ENCODE peak calls at places on chromosome 3, in eight cellular contexts. N, H, U, L, K, B, C and T are unnamed samples.

GRCh38 chr3:112685435-112685834 is 44.5 kb upstream of the CCDC80 start:
- DNase-seq in B (no peak), L (peak; percentile 98), C (peak; percentile 75), H (no peak), N (no peak), U (no peak), K (no peak), T (peak; percentile 19)

GRCh38 chr3:73868688-73869315 is 244.1 kb upstream of the PDZRN3 start:
- DNase-seq in N (no peak), U (peak; percentile 15), B (peak; percentile 34), H (no peak), L (peak; percentile 67), K (no peak), C (peak; percentile 44), T (peak; percentile 49)

GRCh38 chr3:38655708-38656300 is 6.3 kb upstream of the SCN5A start:
- DNase-seq in C (peak; percentile 50), B (peak; percentile 69), U (peak; percentile 56), K (no peak), L (peak; percentile 51), H (no peak), N (no peak), T (peak; percentile 72)

GRCh38 chr3:98777286-98777685 is 14.1 kb downstream of the ST3GAL6 start:
- DNase-seq in K (no peak), N (no peak), L (no peak), C (no peak), B (no peak), H (no peak), U (no peak), T (no peak)

GRCh38 chr3:112605285-112605684 is 35.7 kb downstream of the CCDC80 start:
- DNase-seq in H (no peak), L (peak; percentile 99), B (no peak), K (no peak), N (no peak), C (peak; percentile 99), U (peak; percentile 24), T (peak; percentile 35)

GRCh38 chr3:94453864-94454263 is 391.0 kb downstream of the NSUN3 start:
- DNase-seq in K (no peak), U (no peak), C (no peak), B (no peak), H (no peak), N (no peak), L (no peak), T (no peak)

GRCh38 chr3:128260275-128260674 is 107.0 kb downstream of the EEFSEC start:
- DNase-seq in H (no peak), K (no peak), U (no peak), C (no peak), N (no peak), L (no peak), B (no peak), T (no peak)

GRCh38 chr3:195892355-195893120 is 15.8 kb downstream of the TNK2 start:
- DNase-seq in B (peak; percentile 76), N (no peak), C (peak; percentile 76), K (peak; percentile 87), H (no peak), U (no peak), L (peak; percentile 83), T (peak; percentile 56)

GRCh38 chr3:187041362-187042061 is 97.8 kb downstream of the RPL39L start:
- DNase-seq in U (peak; percentile 48), L (peak; percentile 44), C (peak; percentile 40), K (no peak), H (no peak), B (no peak), N (no peak), T (no peak)

GRCh38 chr3:50559702-50560101 is 7.8 kb downstream of the C3orf18 start:
- DNase-seq in B (no peak), H (no peak), L (peak; percentile 53), U (no peak), C (no peak), K (no peak), N (no peak), T (no peak)

GRCh38 chr3:194137314-194138097 is 1.6 kb downstream of the HES1 start:
- DNase-seq in K (peak; percentile 89), B (peak; percentile 87), H (peak; percentile 13), L (peak; percentile 79), N (no peak), C (peak; percentile 61), U (peak; percentile 74), T (peak; percentile 72)

GRCh38 chr3:108501538-108501937 is 8.9 kb downstream of the MYH15 start:
- DNase-seq in H (no peak), N (no peak), K (no peak), B (no peak), U (no peak), L (peak; percentile 6), C (no peak), T (peak; percentile 28)

GRCh38 chr3:7371693-7372572 is 511.0 kb downstream of the GRM7 start:
- DNase-seq in H (no peak), B (no peak), N (no peak), K (no peak), C (no peak), L (no peak), U (no peak), T (no peak)

GRCh38 chr3:174158674-174159073 is 700.5 kb upstream of the NAALADL2 start:
- DNase-seq in B (no peak), L (no peak), N (no peak), U (no peak), K (no peak), C (no peak), H (no peak), T (no peak)
- H3K4me3 ChIP-seq in B (no peak overlapping the region), L (no peak overlapping the region), N (no peak overlapping the region), U (no peak overlapping the region), K (no peak overlapping the region), C (no peak overlapping the region), H (no peak overlapping the region), T (no peak overlapping the region)

GRCh38 chr3:139477710-139478640 is 1.7 kb upstream of the RBP2 start:
- DNase-seq in B (no peak), L (no peak), K (no peak), H (no peak), U (no peak), C (no peak), N (no peak), T (peak; percentile 27)

GRCh38 chr3:139472380-139473010 is 3.8 kb downstream of the RBP2 start:
- DNase-seq in U (no peak), K (no peak), C (no peak), B (no peak), N (no peak), H (no peak), L (peak; percentile 3), T (no peak)

GRCh38 chr3:139480585-139480984 is 4.3 kb upstream of the RBP2 start:
- DNase-seq in C (no peak), B (peak; percentile 23), U (no peak), K (no peak), H (no peak), N (no peak), L (no peak), T (no peak)

GRCh38 chr3:139473155-139473771 is 3.1 kb downstream of the RBP2 start:
- DNase-seq in N (no peak), H (no peak), L (peak; percentile 8), K (no peak), B (no peak), C (no peak), U (no peak), T (peak; percentile 21)

GRCh38 chr3:139476348-139476747 is at the start of gene RBP2:
- DNase-seq in B (no peak), H (no peak), U (no peak), N (no peak), C (no peak), K (no peak), L (no peak), T (no peak)
- H3K4me3 ChIP-seq in B (no peak within 1 kb of the TSS), H (no peak within 1 kb of the TSS), U (no peak within 1 kb of the TSS), N (no peak within 1 kb of the TSS), C (no peak within 1 kb of the TSS), K (no peak within 1 kb of the TSS), L (no peak within 1 kb of the TSS), T (no peak within 1 kb of the TSS)

GRCh38 chr3:11642455-11643162 is 1.1 kb downstream of the VGLL4 start:
- DNase-seq in L (peak; percentile 90), B (peak; percentile 67), C (peak; percentile 89), H (peak; percentile 31), U (peak; percentile 88), N (no peak), K (peak; percentile 94), T (peak; percentile 73)

GRCh38 chr3:11641683-11642407 is 1.9 kb downstream of the VGLL4 start:
- DNase-seq in N (no peak), B (peak; percentile 54), U (peak; percentile 26), L (peak; percentile 76), H (no peak), K (no peak), C (peak; percentile 69), T (peak; percentile 35)

GRCh38 chr3:11640009-11640673 is 3.6 kb downstream of the VGLL4 start:
- DNase-seq in C (no peak), B (no peak), U (no peak), N (no peak), K (no peak), L (no peak), H (no peak), T (no peak)

GRCh38 chr3:11643212-11644087 is at the start of gene VGLL4:
- DNase-seq in L (peak; percentile 95), C (peak; percentile 95), N (no peak), K (peak; percentile 97), U (peak; percentile 97), B (peak; percentile 91), H (no peak), T (peak; percentile 86)

GRCh38 chr3:11641316-11641682 is 2.4 kb downstream of the VGLL4 start:
- DNase-seq in C (no peak), U (no peak), H (no peak), L (peak; percentile 53), N (no peak), B (no peak), K (no peak), T (no peak)
- H3K4me3 ChIP-seq in C (peak overlapping the region; percentile 96), U (peak overlapping the region; percentile 78), H (peak overlapping the region; percentile 82), L (peak overlapping the region; percentile 87), N (peak overlapping the region; percentile 85), B (peak overlapping the region; percentile 88), K (peak overlapping the region; percentile 88), T (peak overlapping the region; percentile 84)

GRCh38 chr3:71048948-71049347 is 534.6 kb downstream of the FOXP1 start:
- DNase-seq in K (peak; percentile 49), B (no peak), N (no peak), U (no peak), C (no peak), L (no peak), H (no peak), T (peak; percentile 82)
- H3K4me3 ChIP-seq in K (no peak overlapping the region), B (no peak overlapping the region), N (no peak overlapping the region), U (no peak overlapping the region), C (no peak overlapping the region), L (no peak overlapping the region), H (no peak overlapping the region), T (peak overlapping the region; percentile 26)

GRCh38 chr3:44184319-44184953 is 57.2 kb upstream of the TOPAZ1 start:
- DNase-seq in K (no peak), U (peak; percentile 39), L (peak; percentile 14), H (no peak), N (peak; percentile 16), C (no peak), B (peak; percentile 23), T (no peak)
- H3K4me3 ChIP-seq in K (no peak overlapping the region), U (no peak overlapping the region), L (no peak overlapping the region), H (no peak overlapping the region), N (no peak overlapping the region), C (no peak overlapping the region), B (no peak overlapping the region), T (no peak overlapping the region)

GRCh38 chr3:45414823-45415222 is 26.4 kb downstream of the LARS2 start:
- DNase-seq in C (no peak), L (no peak), N (peak; percentile 10), K (no peak), U (no peak), H (no peak), B (no peak), T (no peak)
- H3K4me3 ChIP-seq in C (no peak overlapping the region), L (no peak overlapping the region), N (no peak overlapping the region), K (no peak overlapping the region), U (no peak overlapping the region), H (no peak overlapping the region), B (no peak overlapping the region), T (no peak overlapping the region)